ENCODE peak calls at places on chromosomes 7 and 10, in six cellular contexts. One of them, this sample, is unnamed.

GRCh38 chr7:100665168-100665567 is 8.4 kb upstream of the GNB2 start:
- DNase-seq in psoas muscle: no peak
- DNase-seq in stimulated activated CD4-positive, alpha-beta T cell treated with anti-CD3 and anti-CD28 coated beads, Interleukin-2, amount 100 ng/mL, for 48 hours: no peak
- DNase-seq in RWPE2: no peak
- DNase-seq in AG08396: no peak
- DNase-seq in choroid plexus epithelial cell: no peak
- DNase-seq in this sample: no peak

GRCh38 chr7:50292165-50292757 is 12.3 kb upstream of the IKZF1 start:
- DNase-seq in psoas muscle: no peak
- DNase-seq in stimulated activated CD4-positive, alpha-beta T cell treated with anti-CD3 and anti-CD28 coated beads, Interleukin-2, amount 100 ng/mL, for 48 hours: no peak
- DNase-seq in RWPE2: no peak
- DNase-seq in AG08396: no peak
- DNase-seq in choroid plexus epithelial cell: no peak
- DNase-seq in this sample: no peak

GRCh38 chr10:74797550-74797949 is 28.9 kb upstream of the KAT6B start:
- DNase-seq in psoas muscle: no peak
- DNase-seq in stimulated activated CD4-positive, alpha-beta T cell treated with anti-CD3 and anti-CD28 coated beads, Interleukin-2, amount 100 ng/mL, for 48 hours: no peak
- DNase-seq in RWPE2: no peak
- DNase-seq in AG08396: no peak
- DNase-seq in choroid plexus epithelial cell: no peak
- DNase-seq in this sample: no peak

GRCh38 chr7:80387634-80388033 is 124.2 kb downstream of the GNAT3 start:
- DNase-seq in psoas muscle: no peak
- DNase-seq in stimulated activated CD4-positive, alpha-beta T cell treated with anti-CD3 and anti-CD28 coated beads, Interleukin-2, amount 100 ng/mL, for 48 hours: no peak
- DNase-seq in RWPE2: no peak
- DNase-seq in AG08396: no peak
- DNase-seq in choroid plexus epithelial cell: peak; percentile 30
- DNase-seq in this sample: no peak

GRCh38 chr10:119658274-119658673 is 7.1 kb downstream of the BAG3 start:
- DNase-seq in psoas muscle: peak; percentile 96
- DNase-seq in stimulated activated CD4-positive, alpha-beta T cell treated with anti-CD3 and anti-CD28 coated beads, Interleukin-2, amount 100 ng/mL, for 48 hours: no peak
- DNase-seq in RWPE2: peak; percentile 91
- DNase-seq in AG08396: peak; percentile 89
- DNase-seq in choroid plexus epithelial cell: peak; percentile 95
- DNase-seq in this sample: peak; percentile 88

GRCh38 chr7:36338256-36338655 is 51.4 kb upstream of the ANLN start:
- DNase-seq in psoas muscle: no peak
- DNase-seq in stimulated activated CD4-positive, alpha-beta T cell treated with anti-CD3 and anti-CD28 coated beads, Interleukin-2, amount 100 ng/mL, for 48 hours: no peak
- DNase-seq in RWPE2: no peak
- DNase-seq in AG08396: no peak
- DNase-seq in choroid plexus epithelial cell: no peak
- DNase-seq in this sample: no peak

GRCh38 chr10:95755511-95756004 is 405 bp upstream of the ENTPD1 start:
- DNase-seq in psoas muscle: no peak
- DNase-seq in stimulated activated CD4-positive, alpha-beta T cell treated with anti-CD3 and anti-CD28 coated beads, Interleukin-2, amount 100 ng/mL, for 48 hours: no peak
- DNase-seq in RWPE2: no peak
- DNase-seq in AG08396: no peak
- DNase-seq in choroid plexus epithelial cell: peak; percentile 61
- DNase-seq in this sample: peak; percentile 6

GRCh38 chr7:101220295-101220694 is 2.3 kb downstream of the ZNHIT1 start:
- DNase-seq in psoas muscle: no peak
- DNase-seq in stimulated activated CD4-positive, alpha-beta T cell treated with anti-CD3 and anti-CD28 coated beads, Interleukin-2, amount 100 ng/mL, for 48 hours: no peak
- DNase-seq in RWPE2: no peak
- DNase-seq in AG08396: no peak
- DNase-seq in choroid plexus epithelial cell: no peak
- DNase-seq in this sample: no peak

GRCh38 chr10:94003496-94003895 is 9.8 kb downstream of the PLCE1 start:
- DNase-seq in psoas muscle: no peak
- DNase-seq in stimulated activated CD4-positive, alpha-beta T cell treated with anti-CD3 and anti-CD28 coated beads, Interleukin-2, amount 100 ng/mL, for 48 hours: no peak
- DNase-seq in RWPE2: no peak
- DNase-seq in AG08396: no peak
- DNase-seq in choroid plexus epithelial cell: no peak
- DNase-seq in this sample: peak; percentile 76

GRCh38 chr10:110175406-110175805 is 32.0 kb upstream of the MXI1 start:
- DNase-seq in psoas muscle: no peak
- DNase-seq in stimulated activated CD4-positive, alpha-beta T cell treated with anti-CD3 and anti-CD28 coated beads, Interleukin-2, amount 100 ng/mL, for 48 hours: no peak
- DNase-seq in RWPE2: no peak
- DNase-seq in AG08396: no peak
- DNase-seq in choroid plexus epithelial cell: no peak
- DNase-seq in this sample: peak; percentile 41

GRCh38 chr7:29921404-29922010 is 68.1 kb downstream of the SCRN1 start:
- DNase-seq in psoas muscle: no peak
- DNase-seq in stimulated activated CD4-positive, alpha-beta T cell treated with anti-CD3 and anti-CD28 coated beads, Interleukin-2, amount 100 ng/mL, for 48 hours: peak; percentile 28
- DNase-seq in RWPE2: no peak
- DNase-seq in AG08396: peak; percentile 61
- DNase-seq in choroid plexus epithelial cell: peak; percentile 80
- DNase-seq in this sample: peak; percentile 78